ENCODE peak calls at places on chromosomes 3 and 15, in eight cellular contexts. L, F, W, O, H, D, Y and B are unnamed samples.

GRCh38 chr3:141370065-141370533 is 1.8 kb downstream of the ZBTB38 start:
- DNase-seq in D (peak; percentile 82), W (peak; percentile 98), Y (peak; percentile 80), L (peak; percentile 57), H (peak; percentile 89), F (peak; percentile 96), O (peak; percentile 81), B (peak; percentile 84)

GRCh38 chr15:59838900-59839299 is 149.8 kb upstream of the BNIP2 start:
- DNase-seq in O (no peak), L (no peak), D (no peak), W (no peak), H (no peak), Y (no peak), F (no peak), B (no peak)

GRCh38 chr3:143010024-143010423 is 8.7 kb downstream of the U2SURP start:
- DNase-seq in L (no peak), W (no peak), F (no peak), O (no peak), Y (peak; percentile 4), D (peak; percentile 54), H (no peak), B (no peak)

GRCh38 chr3:147361671-147362420 is 44.5 kb downstream of the ZIC4 start:
- DNase-seq in F (peak; percentile 5), L (peak; percentile 33), D (peak; percentile 63), Y (peak; percentile 25), O (no peak), W (peak; percentile 49), H (peak; percentile 19), B (peak; percentile 45)

GRCh38 chr15:66772967-66773873 is 71.2 kb downstream of the SMAD6 start:
- DNase-seq in W (peak; percentile 73), F (peak; percentile 64), H (no peak), L (no peak), Y (no peak), D (no peak), O (no peak), B (no peak)

GRCh38 chr15:34243226-34243625 is 18.4 kb downstream of the EMC4 start:
- DNase-seq in H (no peak), F (peak; percentile 21), Y (no peak), O (no peak), W (no peak), L (no peak), D (no peak), B (no peak)

GRCh38 chr3:194395201-194395600 is 3.9 kb downstream of the GP5 start:
- DNase-seq in F (peak; percentile 41), Y (no peak), O (no peak), D (no peak), H (no peak), L (no peak), W (peak; percentile 20), B (peak; percentile 70)

GRCh38 chr15:86139828-86140227 is 60.2 kb downstream of the AGBL1 start:
- DNase-seq in L (no peak), O (no peak), Y (no peak), W (no peak), D (no peak), H (no peak), F (no peak), B (no peak)

GRCh38 chr15:53837263-53837662 is 77.8 kb upstream of the WDR72 start:
- DNase-seq in W (no peak), L (no peak), Y (no peak), D (no peak), F (no peak), H (no peak), O (no peak), B (no peak)

GRCh38 chr3:57026918-57027317 is 33.5 kb upstream of the SPATA12 start:
- DNase-seq in F (peak; percentile 62), W (peak; percentile 82), L (no peak), D (peak; percentile 24), Y (peak; percentile 46), O (no peak), H (no peak), B (no peak)

GRCh38 chr3:46206284-46206683 is 1.8 kb downstream of the CCR1 start:
- DNase-seq in O (no peak), F (no peak), Y (no peak), H (no peak), W (no peak), D (no peak), L (no peak), B (no peak)

GRCh38 chr15:51536965-51537574 is 85.5 kb downstream of the DMXL2 start:
- DNase-seq in O (no peak), L (peak; percentile 17), Y (peak; percentile 9), H (no peak), W (peak; percentile 71), D (peak; percentile 43), F (peak; percentile 59), B (peak; percentile 13)

GRCh38 chr3:153166206-153166605 is 4.2 kb downstream of the RAP2B start:
- DNase-seq in O (no peak), W (peak; percentile 49), L (no peak), D (peak; percentile 57), H (no peak), Y (peak; percentile 38), F (peak; percentile 43), B (no peak)